ENCODE peak calls at places on chromosomes 3 and 15, in six cellular contexts. X is IMR-90, C is neuronal stem cell, O is H1, F is H9, H is trophoblast cell. M is an unnamed sample.

GRCh38 chr3:13818919-13819318 is 61.0 kb downstream of the WNT7A start:
- DNase-seq in C (no peak), X (no peak), F (no peak), O (no peak), H (no peak), M (no peak)

GRCh38 chr3:122929576-122930365 is 97.8 kb downstream of the SEMA5B start:
- DNase-seq in O (no peak), F (no peak), H (no peak), X (no peak), C (no peak), M (no peak)

GRCh38 chr3:11601446-11602241 is 42.1 kb downstream of the VGLL4 start:
- DNase-seq in H (peak), C (no peak), F (peak), X (peak), O (no peak), M (peak)

GRCh38 chr15:100759698-100760356 is 119.8 kb upstream of the ALDH1A3 start:
- DNase-seq in O (no peak), F (no peak), C (no peak), H (peak), X (peak), M (peak)

GRCh38 chr3:25831578-25831977 is 41.7 kb downstream of the OXSM start:
- DNase-seq in F (no peak), H (no peak), C (no peak), O (no peak), X (peak), M (peak)

GRCh38 chr15:99002226-99002625 is 5.4 kb downstream of the PGPEP1L start:
- DNase-seq in X (no peak), O (no peak), F (no peak), C (no peak), H (no peak), M (no peak)

GRCh38 chr3:71152892-71153265 is 430.6 kb downstream of the FOXP1 start:
- DNase-seq in X (no peak), F (peak), O (peak), H (no peak), C (no peak), M (no peak)

GRCh38 chr3:123148772-123149171 is 53.0 kb upstream of the SEC22A start:
- DNase-seq in H (no peak), F (no peak), C (no peak), X (no peak), O (no peak), M (no peak)

GRCh38 chr3:120642368-120642948 is 39.6 kb downstream of the HGD start:
- DNase-seq in H (no peak), X (peak), O (no peak), C (no peak), F (no peak), M (peak)

GRCh38 chr15:62469874-62470688 is 305.0 kb upstream of the C2CD4B start:
- DNase-seq in H (no peak), X (peak), O (no peak), C (no peak), F (peak), M (peak)

GRCh38 chr3:125281411-125281810 is 68.9 kb upstream of the SLC12A8 start:
- DNase-seq in C (no peak), H (no peak), O (no peak), X (no peak), F (no peak), M (peak)

GRCh38 chr15:57541805-57542504 is 49.7 kb upstream of the MYZAP start:
- DNase-seq in O (peak), C (peak), X (peak), F (peak), H (peak), M (peak)

GRCh38 chr3:113495035-113495434 is 19.9 kb downstream of the SPICE1 start:
- DNase-seq in O (no peak), H (peak), F (no peak), C (no peak), X (peak), M (peak)

GRCh38 chr3:126750760-126751129 is 46.7 kb downstream of the CHCHD6 start:
- DNase-seq in O (peak), F (no peak), H (no peak), C (no peak), X (no peak), M (peak)

GRCh38 chr3:26058774-26059455 is 269.0 kb downstream of the OXSM start:
- DNase-seq in H (no peak), F (no peak), O (no peak), X (no peak), C (no peak), M (no peak)

GRCh38 chr15:32119286-32119685 is 89.0 kb downstream of the CHRNA7 start:
- DNase-seq in X (no peak), O (no peak), F (no peak), H (no peak), C (no peak), M (no peak)
- H2AFZ ChIP-seq in X (no peak), O (no peak), F (no peak), H (no peak), C (no peak), M (no peak)

DNA sequence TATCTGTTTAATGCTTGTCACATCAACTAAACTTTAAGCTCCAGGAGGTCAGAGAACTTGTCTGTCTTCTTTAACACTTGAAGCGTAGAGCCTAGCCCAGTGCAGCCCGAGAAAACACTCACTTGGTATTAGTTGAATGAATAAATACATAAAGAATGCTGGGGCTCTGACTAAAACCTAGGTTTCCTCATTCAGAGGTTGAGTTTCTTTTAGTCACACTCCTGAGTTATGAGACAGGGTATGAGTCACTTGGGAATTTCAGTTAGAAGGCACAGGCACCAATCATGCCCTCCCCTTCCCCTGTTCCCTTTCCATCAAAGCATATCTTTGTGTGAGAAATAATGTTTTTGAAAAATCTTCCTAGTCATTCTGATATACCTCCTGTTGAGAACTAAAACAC is 589.8 kb upstream of the DPPA4 start:
- DNase-seq in C (no peak), O (no peak), H (peak), F (no peak), X (peak), M (peak)
- H3K14ac ChIP-seq in C (no peak), O (no peak), H (no peak), F (no peak), X (peak), M (no peak)

GRCh38 chr15:67085237-67085817 is 19.9 kb downstream of the SMAD3 start:
- DNase-seq in O (no peak), F (no peak), H (peak), C (no peak), X (no peak), M (no peak)
- H3K23ac ChIP-seq in O (no peak), F (no peak), H (no peak), C (no peak), X (peak), M (no peak)

GRCh38 chr3:37058117-37058516 is 64.8 kb downstream of the MLH1 start:
- DNase-seq in F (no peak), O (no peak), C (no peak), H (no peak), X (no peak), M (no peak)
- H2AFZ ChIP-seq in F (no peak), O (no peak), C (no peak), H (no peak), X (no peak), M (no peak)